ENCODE peak calls at places on chromosomes 13 and 19, in seven cellular contexts. F is body of pancreas, T is IMR-90, X is lower leg skin, L is uterus, C is stomach, M is right lobe of liver. H is an unnamed sample.

GRCh38 chr13:74329978-74330377 is 195.8 kb upstream of the KLF12 start:
- DNase-seq in C (no peak), F (no peak), X (no peak), T (no peak), L (no peak), M (no peak), H (no peak)

GRCh38 chr13:76266566-76266965 is 619.6 kb downstream of the KCTD12 start:
- DNase-seq in C (no peak), M (no peak), T (no peak), X (no peak), F (no peak), L (no peak), H (no peak)

GRCh38 chr19:3375221-3376088 is 9.1 kb downstream of the NFIC start:
- DNase-seq in T (peak), M (peak), C (peak), L (peak), X (peak), F (peak), H (peak)

GRCh38 chr13:33642374-33643065 is 175.4 kb upstream of the RFC3 start:
- DNase-seq in L (peak), T (peak), M (peak), X (peak), F (peak), C (no peak), H (peak)

GRCh38 chr19:38478273-38478971 is 44.9 kb downstream of the RYR1 start:
- DNase-seq in M (no peak), F (no peak), X (no peak), L (no peak), C (no peak), T (no peak), H (no peak)

GRCh38 chr19:39409886-39410619 is 2.4 kb upstream of the PLEKHG2 start:
- DNase-seq in C (peak), M (peak), L (peak), T (no peak), X (peak), F (peak), H (peak)

GRCh38 chr19:56974554-56975207 is 134.2 kb upstream of the PEG3 start:
- DNase-seq in L (no peak), X (no peak), F (no peak), T (no peak), C (no peak), M (no peak), H (no peak)

GRCh38 chr13:111503905-111504695 is 183.7 kb downstream of the TEX29 start:
- DNase-seq in F (no peak), L (no peak), C (peak), T (no peak), X (peak), M (no peak), H (no peak)

GRCh38 chr19:1210227-1210538 is 4.6 kb downstream of the STK11 start:
- DNase-seq in F (no peak), T (no peak), C (no peak), X (no peak), L (no peak), M (peak), H (no peak)

GRCh38 chr13:23718916-23719470 is 148.8 kb downstream of the TNFRSF19 start:
- DNase-seq in C (no peak), T (peak), X (no peak), L (no peak), F (no peak), M (no peak), H (no peak)

GRCh38 chr13:28958018-28958417 is 137.9 kb downstream of the MTUS2 start:
- DNase-seq in T (no peak), M (no peak), C (no peak), F (no peak), X (no peak), L (no peak), H (no peak)

GRCh38 chr19:56765107-56765506 is 75.4 kb downstream of the PEG3 start:
- DNase-seq in X (no peak), F (peak), C (peak), M (peak), T (no peak), L (peak), H (peak)

GRCh38 chr13:99303863-99304521 is 3.2 kb downstream of the GPR183 start:
- DNase-seq in L (no peak), F (peak), X (no peak), C (no peak), T (no peak), M (peak), H (no peak)

GRCh38 chr19:52398091-52398461 is 427 bp downstream of the ZNF528 start:
- DNase-seq in X (no peak), T (peak), F (peak), C (no peak), M (no peak), L (no peak), H (no peak)

GRCh38 chr13:25811506-25811905 is 240.3 kb downstream of the SHISA2 start:
- DNase-seq in M (no peak), F (no peak), X (no peak), C (no peak), T (no peak), L (no peak), H (no peak)

GRCh38 chr13:110841846-110842245 is 73.0 kb downstream of the ANKRD10 start:
- DNase-seq in X (no peak), C (no peak), T (peak), L (no peak), M (no peak), F (no peak), H (no peak)

GRCh38 chr19:15498910-15499309 is 9.4 kb upstream of the CYP4F22 start:
- DNase-seq in M (peak), F (no peak), L (no peak), X (no peak), C (no peak), T (no peak), H (no peak)

GRCh38 chr13:112374271-112374670 is 1.9 kb upstream of the SPACA7 start:
- DNase-seq in F (no peak), T (no peak), M (no peak), C (no peak), X (no peak), L (no peak), H (no peak)

GRCh38 chr19:35392742-35393350 is 22.0 kb downstream of the GPR42 start:
- DNase-seq in T (no peak), F (no peak), C (no peak), X (no peak), L (no peak), M (no peak), H (no peak)

GRCh38 chr13:41544824-41545707 is 87.7 kb downstream of the RGCC start:
- DNase-seq in T (peak), M (no peak), C (no peak), L (no peak), X (no peak), F (no peak), H (no peak)

GRCh38 chr13:96652506-96652905 is 341.8 kb downstream of the OXGR1 start:
- DNase-seq in L (no peak), M (no peak), T (no peak), C (no peak), F (no peak), X (no peak), H (no peak)

GRCh38 chr13:29260684-29261083 is 334.8 kb downstream of the SLC7A1 start:
- DNase-seq in F (no peak), T (no peak), X (no peak), M (no peak), C (no peak), L (no peak), H (no peak)

GRCh38 chr13:43030548-43030947 is 7.2 kb downstream of the DNAJC15 start:
- DNase-seq in X (no peak), F (no peak), L (no peak), C (no peak), T (no peak), M (no peak), H (no peak)

GRCh38 chr13:99277629-99278028 is 19.4 kb upstream of the GPR18 start:
- DNase-seq in F (peak), C (no peak), X (no peak), L (no peak), M (no peak), T (no peak), H (no peak)

GRCh38 chr19:39643591-39643990 is 12.1 kb upstream of the LGALS16 start:
- DNase-seq in C (no peak), M (no peak), F (no peak), T (no peak), X (no peak), L (no peak), H (no peak)

GRCh38 chr19:45615795-45616708 is 14.0 kb upstream of the GPR4 start:
- DNase-seq in L (peak), M (peak), F (peak), T (peak), C (peak), X (peak), H (peak)
- TF ChIP-seq POLR2A in L (no peak), M (no peak), F (peak), T (no peak), C (no peak), X (no peak), H (no peak)

DNA sequence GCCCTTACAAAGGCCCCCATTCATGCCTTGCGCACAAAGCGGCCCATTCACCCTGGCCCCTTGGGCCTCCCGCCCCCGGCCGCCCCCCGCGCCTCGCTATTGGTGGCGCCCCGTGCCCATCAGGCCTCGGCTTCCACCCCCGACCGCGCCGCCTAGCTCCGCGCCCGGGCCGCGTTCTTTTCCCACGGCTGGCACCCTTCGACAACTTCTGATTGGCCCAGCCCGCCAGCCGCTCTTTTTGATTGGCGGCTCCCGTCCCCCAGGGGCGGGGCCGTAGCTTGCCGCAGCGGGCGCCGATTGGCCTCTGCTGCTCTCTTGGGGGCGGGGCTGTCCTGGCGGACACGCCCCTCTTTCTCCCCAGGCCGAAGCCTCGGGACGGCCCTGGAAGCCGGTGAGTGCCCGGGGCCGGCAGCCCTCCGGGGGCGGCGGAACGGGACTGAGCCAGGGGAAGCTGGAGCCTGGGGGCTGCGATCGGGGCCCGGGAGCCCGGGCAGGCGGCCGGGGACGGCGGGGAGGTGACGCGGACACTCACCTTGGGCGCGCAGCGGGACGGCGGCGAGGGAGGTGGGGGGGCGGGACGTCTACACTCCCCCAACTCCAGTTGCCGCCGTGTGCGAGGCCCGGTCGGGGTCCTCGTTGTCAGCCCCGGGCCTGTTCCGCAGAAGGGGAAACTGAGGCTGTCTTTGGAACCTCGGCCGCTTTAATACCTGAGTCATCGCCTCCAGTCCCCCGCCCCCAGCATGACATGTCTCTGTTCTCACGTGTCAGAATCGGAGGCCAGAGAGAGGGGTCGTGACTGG is at the start of gene MYH14:
- DNase-seq in X (peak), F (peak), C (peak), T (no peak), M (peak), L (peak), H (peak)
- TF ChIP-seq POLR2A in X (no peak), F (peak), C (no peak), T (no peak), M (peak), L (no peak), H (peak)

GRCh38 chr13:71864094-71864980 is 2.7 kb downstream of the DACH1 start:
- DNase-seq in X (no peak), C (no peak), T (no peak), F (peak), L (peak), M (peak), H (peak)
- TF ChIP-seq POLR2A in X (no peak), C (no peak), T (no peak), F (peak), L (no peak), M (no peak), H (peak)

GRCh38 chr13:50829226-50829625 is 14.3 kb downstream of the DLEU7 start:
- DNase-seq in X (no peak), M (no peak), C (no peak), L (no peak), F (no peak), T (no peak), H (no peak)
- TF ChIP-seq POLR2A in X (no peak), M (no peak), C (no peak), L (no peak), F (no peak), T (no peak), H (no peak)

GRCh38 chr19:13850910-13851753 is 25.8 kb upstream of the NANOS3 start:
- DNase-seq in L (peak), C (peak), M (peak), F (peak), T (peak), X (peak), H (peak)
- TF ChIP-seq POLR2A in L (peak), C (no peak), M (no peak), F (peak), T (peak), X (no peak), H (no peak)

DNA sequence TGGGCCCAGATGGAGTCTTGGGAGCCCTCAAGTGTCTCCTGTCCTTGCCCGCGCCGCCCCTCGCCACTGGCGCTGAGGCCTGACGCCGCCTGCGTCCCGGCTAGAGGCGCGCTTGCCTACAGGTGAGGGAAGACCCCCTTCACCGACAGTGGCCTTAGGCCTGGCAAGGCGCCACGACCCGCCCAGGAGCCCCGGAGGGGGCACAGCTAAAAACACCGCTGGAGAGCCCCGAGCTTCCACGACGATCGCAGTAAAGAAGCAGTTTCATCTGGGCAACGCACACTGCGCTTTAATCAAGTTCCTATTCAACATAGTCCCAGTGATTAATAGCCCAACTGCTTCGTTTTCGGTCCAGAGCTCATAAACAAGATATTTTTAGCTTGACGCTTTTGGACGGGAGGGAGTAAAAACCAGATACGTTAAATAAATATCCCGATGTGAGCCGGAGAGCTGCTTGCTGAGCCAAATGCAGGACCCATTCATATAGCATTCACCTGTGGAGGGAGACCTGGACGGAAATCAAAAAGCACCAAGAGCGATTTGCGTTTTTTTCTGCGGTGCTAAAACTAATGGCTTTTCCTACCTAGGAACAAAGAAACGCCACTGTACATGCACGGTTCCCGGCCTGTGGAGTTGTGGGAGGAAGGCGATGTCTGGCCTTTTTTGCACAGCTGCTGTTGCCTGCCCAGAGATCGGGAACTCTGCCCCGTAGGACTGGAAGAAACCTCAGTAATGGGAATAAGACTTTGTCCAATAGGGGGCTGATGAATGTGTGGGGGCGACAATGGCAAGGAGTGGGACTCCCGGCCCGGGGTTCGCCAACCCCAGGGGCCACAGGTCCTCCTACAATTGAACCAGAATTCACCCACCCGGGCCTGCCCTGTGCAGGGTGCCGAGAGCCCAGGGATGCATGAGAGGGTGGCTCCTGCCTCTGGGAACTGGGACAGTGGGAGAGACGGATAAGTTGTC is 1.7 kb upstream of the CEBPA start:
- DNase-seq in X (no peak), L (no peak), C (peak), F (peak), T (no peak), M (no peak), H (no peak)
- TF ChIP-seq POLR2A in X (no peak), L (no peak), C (no peak), F (no peak), T (no peak), M (no peak), H (no peak)

GRCh38 chr19:41501854-41502253 is 58.9 kb downstream of the ERICH4 start:
- DNase-seq in T (no peak), X (no peak), M (no peak), F (no peak), L (no peak), C (no peak), H (no peak)

GRCh38 chr19:41505105-41505504 is 62.1 kb downstream of the ERICH4 start:
- DNase-seq in T (no peak), L (no peak), M (no peak), C (no peak), F (no peak), X (no peak), H (no peak)

GRCh38 chr19:41499899-41500298 is 56.9 kb downstream of the ERICH4 start:
- DNase-seq in T (no peak), C (no peak), L (no peak), F (no peak), M (no peak), X (no peak), H (no peak)

GRCh38 chr19:41495589-41495988 is 52.6 kb downstream of the ERICH4 start:
- DNase-seq in C (no peak), T (no peak), X (no peak), M (no peak), L (no peak), F (peak), H (no peak)

GRCh38 chr19:41500443-41500842 is 57.5 kb downstream of the ERICH4 start:
- DNase-seq in M (no peak), C (no peak), L (no peak), F (no peak), X (no peak), T (no peak), H (no peak)
- TF ChIP-seq POLR2A in M (peak), C (no peak), L (peak), F (peak), X (no peak), T (no peak), H (peak)

H was measured in heart left ventricle.